ENCODE peak calls at places on chromosomes 11 and 22, in six cellular contexts. J is mesenchymal stem cell, Y is H9, G is IMR-90, F is H1, W is trophoblast cell. P is an unnamed sample.

GRCh38 chr22:32518848-32519247 is 44.2 kb downstream of the FBXO7 start:
- DNase-seq in G (no peak), W (peak), Y (no peak), F (no peak), J (no peak), P (no peak)

GRCh38 chr11:111549196-111549868 is 8.8 kb downstream of the LAYN start:
- DNase-seq in W (peak), G (no peak), J (no peak), Y (no peak), F (no peak), P (no peak)

GRCh38 chr22:46815896-46816721 is 53.7 kb downstream of the TBC1D22A start:
- DNase-seq in G (peak), Y (no peak), W (peak), F (peak), J (peak), P (no peak)

GRCh38 chr22:26139320-26139719 is 29.9 kb upstream of the SEZ6L start:
- DNase-seq in J (no peak), G (no peak), Y (no peak), F (no peak), W (no peak), P (no peak)

GRCh38 chr11:68369161-68369560 is 56.8 kb downstream of the LRP5 start:
- DNase-seq in J (no peak), Y (no peak), W (no peak), F (no peak), G (no peak), P (no peak)

GRCh38 chr11:122002926-122003325 is 113.1 kb downstream of the BLID start:
- DNase-seq in W (no peak), Y (no peak), J (peak), F (no peak), G (peak), P (no peak)

GRCh38 chr11:45592581-45592980 is 72.8 kb downstream of the CHST1 start:
- DNase-seq in W (no peak), F (no peak), J (no peak), Y (no peak), G (no peak), P (no peak)

GRCh38 chr11:2477254-2477653 is 32.4 kb downstream of the KCNQ1 start:
- DNase-seq in W (no peak), J (no peak), G (no peak), Y (no peak), F (no peak), P (no peak)

GRCh38 chr11:60946601-60947265 is 5.2 kb downstream of the SLC15A3 start:
- DNase-seq in F (no peak), G (no peak), Y (no peak), W (peak), J (no peak), P (no peak)

GRCh38 chr22:29166180-29166579 is 39.5 kb upstream of the EMID1 start:
- DNase-seq in G (no peak), Y (no peak), W (no peak), J (no peak), F (no peak), P (no peak)

GRCh38 chr11:65454696-65455456 is 32.3 kb downstream of the NEAT1 start:
- DNase-seq in F (peak), G (peak), J (peak), Y (peak), W (peak), P (peak)
- H3K14ac ChIP-seq in F (no peak), G (peak), J (peak), Y (peak), W (peak), P (no peak)

GRCh38 chr22:22094514-22094913 is 111.9 kb upstream of the TOP3B start:
- DNase-seq in G (no peak), Y (no peak), W (no peak), J (no peak), F (no peak), P (no peak)

GRCh38 chr22:22092101-22092500 is 109.5 kb upstream of the TOP3B start:
- DNase-seq in W (no peak), F (no peak), Y (no peak), J (no peak), G (no peak), P (no peak)

GRCh38 chr22:22093743-22094142 is 111.2 kb upstream of the TOP3B start:
- DNase-seq in W (no peak), F (no peak), Y (no peak), G (peak), J (no peak), P (no peak)

GRCh38 chr22:22092974-22093373 is 110.4 kb upstream of the TOP3B start:
- DNase-seq in W (no peak), F (no peak), J (no peak), G (no peak), Y (no peak), P (no peak)

DNA sequence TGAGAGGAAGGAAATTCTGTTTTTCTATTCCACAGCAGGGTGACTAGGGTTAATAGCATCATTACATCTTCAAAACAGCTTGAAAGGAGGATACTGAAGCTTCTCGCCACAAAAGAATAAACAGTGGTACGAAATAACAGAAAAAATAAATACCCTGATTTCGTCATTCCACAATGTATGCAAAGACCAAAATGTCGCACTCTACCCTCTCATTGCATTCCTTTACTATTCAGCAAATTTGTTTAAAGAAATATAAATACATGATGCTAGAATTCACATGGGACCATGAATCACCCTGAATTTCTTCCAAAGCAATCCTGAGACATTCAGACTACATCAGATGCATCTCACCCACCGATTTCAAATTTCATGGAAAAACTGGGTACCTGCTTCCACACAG is 112.3 kb upstream of the TOP3B start:
- DNase-seq in J (no peak), W (no peak), Y (no peak), G (peak), F (no peak), P (no peak)
- H3K14ac ChIP-seq in J (no peak), W (no peak), Y (no peak), G (peak), F (no peak), P (no peak)

GRCh38 chr11:103594283-103594682 is 442.2 kb upstream of the DDI1 start:
- DNase-seq in F (no peak), W (peak), G (no peak), J (no peak), Y (no peak), P (no peak)
- H3K14ac ChIP-seq in F (no peak), W (no peak), G (no peak), J (no peak), Y (no peak), P (no peak)

GRCh38 chr11:9263840-9264380 is 1.2 kb downstream of the DENND5A start:
- DNase-seq in G (peak), F (no peak), Y (no peak), J (peak), W (peak), P (no peak)
- H3K14ac ChIP-seq in G (peak), F (no peak), Y (no peak), J (no peak), W (no peak), P (no peak)

GRCh38 chr22:36691488-36691887 is 12.1 kb downstream of the CACNG2 start:
- DNase-seq in F (no peak), W (no peak), J (no peak), G (no peak), Y (no peak), P (no peak)
- H3K14ac ChIP-seq in F (no peak), W (no peak), J (no peak), G (no peak), Y (no peak), P (no peak)

DNA sequence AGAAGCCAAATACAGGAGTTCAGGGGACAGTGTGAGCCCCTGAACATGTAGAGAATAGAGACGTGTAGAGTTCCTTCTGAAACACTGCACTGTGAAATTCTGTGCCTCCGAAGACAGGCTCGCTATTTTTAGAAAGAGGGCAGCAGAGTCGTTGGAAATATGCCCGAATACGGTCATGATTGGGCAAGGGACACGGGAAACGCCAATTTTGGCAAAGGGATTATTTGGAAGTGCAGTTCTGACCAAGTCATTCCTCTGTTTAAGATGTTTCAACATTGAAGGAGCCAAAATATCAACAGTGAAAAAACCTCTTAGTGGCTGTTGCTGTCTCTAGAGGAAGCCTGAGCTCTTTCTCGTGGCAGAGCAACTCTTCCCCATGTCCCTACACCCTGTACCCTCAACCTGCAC is 9.5 kb upstream of the CBX6 start:
- DNase-seq in J (no peak), F (no peak), G (peak), W (no peak), Y (no peak), P (no peak)
- H3K14ac ChIP-seq in J (no peak), F (no peak), G (peak), W (no peak), Y (no peak), P (no peak)

DNA sequence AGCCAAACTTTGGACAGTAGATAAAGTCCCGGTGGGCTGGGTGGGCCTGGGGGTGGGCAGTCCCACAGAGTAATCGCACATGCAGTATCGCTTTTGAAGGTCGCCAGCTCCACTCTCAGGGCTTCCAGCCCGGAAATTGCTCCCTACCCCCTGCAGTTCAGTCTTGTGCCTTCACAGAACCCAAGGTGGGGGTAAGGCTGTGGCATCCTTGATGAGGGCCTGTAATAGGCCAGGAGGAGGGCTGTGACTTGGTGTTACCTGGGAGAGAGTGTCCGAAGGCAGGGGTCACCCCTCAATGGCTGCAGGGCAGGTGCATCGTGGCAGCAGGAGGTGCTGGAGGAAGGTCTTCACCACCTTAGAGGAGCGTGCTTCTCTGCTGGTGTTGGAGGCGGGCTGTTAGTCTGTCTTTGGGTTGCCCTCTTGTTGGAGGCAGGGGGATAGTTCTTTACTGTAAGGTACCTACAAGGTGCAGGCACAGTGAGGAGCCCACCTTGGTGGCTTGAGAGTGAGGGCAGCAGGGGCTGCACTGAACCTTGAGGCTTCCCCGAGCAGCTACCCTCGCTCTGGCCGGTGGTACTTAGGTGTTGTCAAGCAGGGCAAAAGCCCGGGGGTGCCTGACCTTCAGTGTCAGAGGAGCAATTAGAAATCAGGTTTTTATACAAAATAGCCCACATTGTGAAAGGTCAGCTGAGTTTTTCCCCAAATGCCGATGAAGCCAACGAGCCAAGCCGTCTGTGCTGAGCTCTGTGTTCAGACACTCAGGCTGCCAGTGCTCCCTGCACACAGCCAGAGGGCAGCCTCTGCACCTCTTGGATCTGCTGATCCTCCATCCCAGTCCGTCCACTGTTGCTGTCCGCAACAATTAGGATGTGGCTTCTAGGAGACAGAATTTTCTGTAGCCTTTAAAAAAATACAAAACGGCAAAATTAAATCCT is 21.9 kb downstream of the SAMM50 start:
- DNase-seq in W (no peak), G (no peak), Y (no peak), J (no peak), F (no peak), P (no peak)
- H3K14ac ChIP-seq in W (no peak), G (no peak), Y (no peak), J (no peak), F (no peak), P (no peak)

DNA sequence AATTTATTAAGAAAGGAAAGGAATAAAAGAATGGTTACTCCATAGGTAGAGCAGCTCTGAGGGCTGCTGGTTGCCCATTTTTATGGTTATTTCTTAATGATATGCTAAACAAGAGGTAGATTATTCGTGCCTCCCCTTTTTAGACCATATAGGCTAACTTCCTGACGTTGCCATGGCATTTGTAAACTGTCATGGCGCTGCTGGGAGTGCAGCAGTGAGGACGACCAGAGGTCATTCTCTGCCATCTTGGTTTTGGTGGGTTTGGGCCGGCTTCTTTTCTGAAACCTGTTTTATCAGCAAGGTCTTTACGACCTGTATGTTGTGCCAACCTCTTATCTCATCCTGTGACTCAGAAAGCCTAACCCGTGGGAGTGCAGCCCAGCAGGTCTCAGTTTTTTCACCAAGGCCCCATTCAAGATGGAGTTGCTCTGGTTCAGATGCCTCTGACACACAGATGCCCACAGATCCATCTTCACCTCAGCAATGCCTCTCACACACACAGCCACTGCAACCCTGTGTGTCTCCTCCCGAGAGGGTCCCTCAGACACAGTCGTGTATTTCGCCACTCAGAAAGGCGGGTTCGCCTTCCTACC is 16.4 kb upstream of the JAM3 start:
- DNase-seq in F (no peak), J (no peak), W (no peak), Y (no peak), G (peak), P (no peak)
- H3K14ac ChIP-seq in F (no peak), J (peak), W (no peak), Y (peak), G (no peak), P (no peak)

P was measured in neuronal stem cell.